ENCODE peak calls at places on chromosomes 3 and 15, in nine cellular contexts. One of them, this sample, is unnamed.

GRCh38 chr3:179811321-179812095 is 158.7 kb downstream of the USP13 start:
- DNase-seq in kidney tubule cell: peak; percentile 85
- DNase-seq in SK-N-MC: peak; percentile 47
- DNase-seq in HT1080: peak; percentile 86
- DNase-seq in stimulated activated CD8-positive, alpha-beta memory T cell treated with anti-CD3 and anti-CD28 coated beads, Interleukin-7, amount 100 ng/mL, for 24 hours: no peak
- DNase-seq in left ventricle myocardium inferior: no peak
- DNase-seq in H9: peak; percentile 57
- DNase-seq in NCI-H2029 treated with DMSO at 0.1 percent for 48 hours: peak; percentile 67
- DNase-seq in mammary epithelial cell: peak; percentile 75
- DNase-seq in this sample: peak; percentile 82

GRCh38 chr15:43493687-43494472 is 924 bp upstream of the TP53BP1 start:
- DNase-seq in kidney tubule cell: no peak
- DNase-seq in SK-N-MC: no peak
- DNase-seq in HT1080: no peak
- DNase-seq in stimulated activated CD8-positive, alpha-beta memory T cell treated with anti-CD3 and anti-CD28 coated beads, Interleukin-7, amount 100 ng/mL, for 24 hours: no peak
- DNase-seq in left ventricle myocardium inferior: no peak
- DNase-seq in H9: no peak
- DNase-seq in NCI-H2029 treated with DMSO at 0.1 percent for 48 hours: no peak
- DNase-seq in mammary epithelial cell: no peak
- DNase-seq in this sample: no peak

GRCh38 chr3:197511130-197511529 is 44.6 kb downstream of the BDH1 start:
- DNase-seq in kidney tubule cell: peak; percentile 79
- DNase-seq in SK-N-MC: no peak
- DNase-seq in HT1080: peak; percentile 76
- DNase-seq in stimulated activated CD8-positive, alpha-beta memory T cell treated with anti-CD3 and anti-CD28 coated beads, Interleukin-7, amount 100 ng/mL, for 24 hours: no peak
- DNase-seq in left ventricle myocardium inferior: no peak
- DNase-seq in H9: no peak
- DNase-seq in NCI-H2029 treated with DMSO at 0.1 percent for 48 hours: no peak
- DNase-seq in mammary epithelial cell: peak; percentile 59
- DNase-seq in this sample: peak; percentile 52

GRCh38 chr3:143119009-143119914 is at the start of gene CHST2:
- DNase-seq in kidney tubule cell: peak; percentile 77
- DNase-seq in SK-N-MC: no peak
- DNase-seq in HT1080: peak; percentile 80
- DNase-seq in stimulated activated CD8-positive, alpha-beta memory T cell treated with anti-CD3 and anti-CD28 coated beads, Interleukin-7, amount 100 ng/mL, for 24 hours: peak; percentile 45
- DNase-seq in left ventricle myocardium inferior: peak; percentile 72
- DNase-seq in H9: peak; percentile 83
- DNase-seq in NCI-H2029 treated with DMSO at 0.1 percent for 48 hours: peak; percentile 8
- DNase-seq in mammary epithelial cell: peak; percentile 81
- DNase-seq in this sample: peak; percentile 82

GRCh38 chr3:122874116-122874515 is 79.2 kb downstream of the SLC49A4 start:
- DNase-seq in kidney tubule cell: no peak
- DNase-seq in SK-N-MC: no peak
- DNase-seq in HT1080: no peak
- DNase-seq in stimulated activated CD8-positive, alpha-beta memory T cell treated with anti-CD3 and anti-CD28 coated beads, Interleukin-7, amount 100 ng/mL, for 24 hours: no peak
- DNase-seq in left ventricle myocardium inferior: no peak
- DNase-seq in H9: no peak
- DNase-seq in NCI-H2029 treated with DMSO at 0.1 percent for 48 hours: no peak
- DNase-seq in mammary epithelial cell: no peak
- DNase-seq in this sample: no peak

GRCh38 chr3:45793482-45794176 is 2.7 kb downstream of the SLC6A20 start:
- DNase-seq in kidney tubule cell: peak; percentile 29
- DNase-seq in SK-N-MC: no peak
- DNase-seq in HT1080: peak; percentile 15
- DNase-seq in stimulated activated CD8-positive, alpha-beta memory T cell treated with anti-CD3 and anti-CD28 coated beads, Interleukin-7, amount 100 ng/mL, for 24 hours: no peak
- DNase-seq in left ventricle myocardium inferior: no peak
- DNase-seq in H9: no peak
- DNase-seq in NCI-H2029 treated with DMSO at 0.1 percent for 48 hours: no peak
- DNase-seq in mammary epithelial cell: peak; percentile 68
- DNase-seq in this sample: peak; percentile 18

GRCh38 chr15:68056097-68056865 is 2.2 kb downstream of the PIAS1 start:
- DNase-seq in kidney tubule cell: no peak
- DNase-seq in SK-N-MC: no peak
- DNase-seq in HT1080: no peak
- DNase-seq in stimulated activated CD8-positive, alpha-beta memory T cell treated with anti-CD3 and anti-CD28 coated beads, Interleukin-7, amount 100 ng/mL, for 24 hours: no peak
- DNase-seq in left ventricle myocardium inferior: no peak
- DNase-seq in H9: no peak
- DNase-seq in NCI-H2029 treated with DMSO at 0.1 percent for 48 hours: no peak
- DNase-seq in mammary epithelial cell: no peak
- DNase-seq in this sample: no peak

GRCh38 chr3:183254816-183255730 is 2.0 kb downstream of the B3GNT5 start:
- DNase-seq in kidney tubule cell: peak; percentile 82
- DNase-seq in SK-N-MC: no peak
- DNase-seq in HT1080: peak; percentile 82
- DNase-seq in stimulated activated CD8-positive, alpha-beta memory T cell treated with anti-CD3 and anti-CD28 coated beads, Interleukin-7, amount 100 ng/mL, for 24 hours: no peak
- DNase-seq in left ventricle myocardium inferior: no peak
- DNase-seq in H9: no peak
- DNase-seq in NCI-H2029 treated with DMSO at 0.1 percent for 48 hours: no peak
- DNase-seq in mammary epithelial cell: peak; percentile 76
- DNase-seq in this sample: peak; percentile 73

GRCh38 chr15:99566157-99566900 is 545 bp downstream of the MEF2A start:
- DNase-seq in kidney tubule cell: peak; percentile 12
- DNase-seq in SK-N-MC: no peak
- DNase-seq in HT1080: peak; percentile 6
- DNase-seq in stimulated activated CD8-positive, alpha-beta memory T cell treated with anti-CD3 and anti-CD28 coated beads, Interleukin-7, amount 100 ng/mL, for 24 hours: no peak
- DNase-seq in left ventricle myocardium inferior: peak; percentile 50
- DNase-seq in H9: peak; percentile 40
- DNase-seq in NCI-H2029 treated with DMSO at 0.1 percent for 48 hours: no peak
- DNase-seq in mammary epithelial cell: peak; percentile 27
- DNase-seq in this sample: peak; percentile 21

GRCh38 chr3:32009101-32009500 is 27.6 kb downstream of the ZNF860 start:
- DNase-seq in kidney tubule cell: peak; percentile 73
- DNase-seq in SK-N-MC: no peak
- DNase-seq in HT1080: peak; percentile 74
- DNase-seq in stimulated activated CD8-positive, alpha-beta memory T cell treated with anti-CD3 and anti-CD28 coated beads, Interleukin-7, amount 100 ng/mL, for 24 hours: no peak
- DNase-seq in left ventricle myocardium inferior: no peak
- DNase-seq in H9: no peak
- DNase-seq in NCI-H2029 treated with DMSO at 0.1 percent for 48 hours: no peak
- DNase-seq in mammary epithelial cell: peak; percentile 66
- DNase-seq in this sample: peak; percentile 95

GRCh38 chr3:150449169-150449721 is 41.1 kb downstream of the TSC22D2 start:
- DNase-seq in kidney tubule cell: peak; percentile 63
- DNase-seq in SK-N-MC: no peak
- DNase-seq in HT1080: peak; percentile 80
- DNase-seq in stimulated activated CD8-positive, alpha-beta memory T cell treated with anti-CD3 and anti-CD28 coated beads, Interleukin-7, amount 100 ng/mL, for 24 hours: no peak
- DNase-seq in left ventricle myocardium inferior: no peak
- DNase-seq in H9: no peak
- DNase-seq in NCI-H2029 treated with DMSO at 0.1 percent for 48 hours: no peak
- DNase-seq in mammary epithelial cell: peak; percentile 70
- DNase-seq in this sample: peak; percentile 63

GRCh38 chr15:32659340-32659831 is 17.9 kb downstream of the SCG5 start:
- DNase-seq in kidney tubule cell: peak; percentile 94
- DNase-seq in SK-N-MC: no peak
- DNase-seq in HT1080: peak; percentile 67
- DNase-seq in stimulated activated CD8-positive, alpha-beta memory T cell treated with anti-CD3 and anti-CD28 coated beads, Interleukin-7, amount 100 ng/mL, for 24 hours: no peak
- DNase-seq in left ventricle myocardium inferior: no peak
- DNase-seq in H9: no peak
- DNase-seq in NCI-H2029 treated with DMSO at 0.1 percent for 48 hours: no peak
- DNase-seq in mammary epithelial cell: peak; percentile 88
- DNase-seq in this sample: peak; percentile 97

GRCh38 chr3:136730595-136731273 is 21.4 kb downstream of the STAG1 start:
- DNase-seq in kidney tubule cell: no peak
- DNase-seq in SK-N-MC: no peak
- DNase-seq in HT1080: no peak
- DNase-seq in stimulated activated CD8-positive, alpha-beta memory T cell treated with anti-CD3 and anti-CD28 coated beads, Interleukin-7, amount 100 ng/mL, for 24 hours: no peak
- DNase-seq in left ventricle myocardium inferior: no peak
- DNase-seq in H9: no peak
- DNase-seq in NCI-H2029 treated with DMSO at 0.1 percent for 48 hours: no peak
- DNase-seq in mammary epithelial cell: no peak
- DNase-seq in this sample: peak; percentile 24

GRCh38 chr3:94420941-94421340 is 358.1 kb downstream of the NSUN3 start:
- DNase-seq in kidney tubule cell: no peak
- DNase-seq in SK-N-MC: no peak
- DNase-seq in HT1080: peak; percentile 15
- DNase-seq in stimulated activated CD8-positive, alpha-beta memory T cell treated with anti-CD3 and anti-CD28 coated beads, Interleukin-7, amount 100 ng/mL, for 24 hours: no peak
- DNase-seq in left ventricle myocardium inferior: no peak
- DNase-seq in H9: no peak
- DNase-seq in NCI-H2029 treated with DMSO at 0.1 percent for 48 hours: no peak
- DNase-seq in mammary epithelial cell: no peak
- DNase-seq in this sample: no peak

GRCh38 chr3:136685882-136686281 is 66.3 kb downstream of the STAG1 start:
- DNase-seq in kidney tubule cell: no peak
- DNase-seq in SK-N-MC: no peak
- DNase-seq in HT1080: no peak
- DNase-seq in stimulated activated CD8-positive, alpha-beta memory T cell treated with anti-CD3 and anti-CD28 coated beads, Interleukin-7, amount 100 ng/mL, for 24 hours: no peak
- DNase-seq in left ventricle myocardium inferior: no peak
- DNase-seq in H9: no peak
- DNase-seq in NCI-H2029 treated with DMSO at 0.1 percent for 48 hours: no peak
- DNase-seq in mammary epithelial cell: no peak
- DNase-seq in this sample: no peak

GRCh38 chr3:57298041-57298440 is 5.6 kb upstream of the ASB14 start:
- DNase-seq in kidney tubule cell: peak; percentile 90
- DNase-seq in SK-N-MC: no peak
- DNase-seq in HT1080: peak; percentile 83
- DNase-seq in stimulated activated CD8-positive, alpha-beta memory T cell treated with anti-CD3 and anti-CD28 coated beads, Interleukin-7, amount 100 ng/mL, for 24 hours: no peak
- DNase-seq in left ventricle myocardium inferior: no peak
- DNase-seq in H9: no peak
- DNase-seq in NCI-H2029 treated with DMSO at 0.1 percent for 48 hours: no peak
- DNase-seq in mammary epithelial cell: peak; percentile 93
- DNase-seq in this sample: peak; percentile 90

GRCh38 chr3:27615555-27615954 is 106.6 kb downstream of the EOMES start:
- DNase-seq in kidney tubule cell: no peak
- DNase-seq in SK-N-MC: no peak
- DNase-seq in HT1080: no peak
- DNase-seq in stimulated activated CD8-positive, alpha-beta memory T cell treated with anti-CD3 and anti-CD28 coated beads, Interleukin-7, amount 100 ng/mL, for 24 hours: no peak
- DNase-seq in left ventricle myocardium inferior: no peak
- DNase-seq in H9: no peak
- DNase-seq in NCI-H2029 treated with DMSO at 0.1 percent for 48 hours: no peak
- DNase-seq in mammary epithelial cell: no peak
- DNase-seq in this sample: no peak

GRCh38 chr3:42961633-42962032 is 17.5 kb upstream of the GASK1A start:
- DNase-seq in kidney tubule cell: peak; percentile 60
- DNase-seq in SK-N-MC: no peak
- DNase-seq in HT1080: peak; percentile 56
- DNase-seq in stimulated activated CD8-positive, alpha-beta memory T cell treated with anti-CD3 and anti-CD28 coated beads, Interleukin-7, amount 100 ng/mL, for 24 hours: no peak
- DNase-seq in left ventricle myocardium inferior: no peak
- DNase-seq in H9: no peak
- DNase-seq in NCI-H2029 treated with DMSO at 0.1 percent for 48 hours: peak; percentile 52
- DNase-seq in mammary epithelial cell: peak; percentile 37
- DNase-seq in this sample: peak; percentile 62

GRCh38 chr3:143352031-143352623 is 232.6 kb downstream of the CHST2 start:
- DNase-seq in kidney tubule cell: no peak
- DNase-seq in SK-N-MC: no peak
- DNase-seq in HT1080: no peak
- DNase-seq in stimulated activated CD8-positive, alpha-beta memory T cell treated with anti-CD3 and anti-CD28 coated beads, Interleukin-7, amount 100 ng/mL, for 24 hours: no peak
- DNase-seq in left ventricle myocardium inferior: no peak
- DNase-seq in H9: no peak
- DNase-seq in NCI-H2029 treated with DMSO at 0.1 percent for 48 hours: no peak
- DNase-seq in mammary epithelial cell: no peak
- DNase-seq in this sample: no peak

GRCh38 chr15:51853987-51854386 is 24.5 kb downstream of the TMOD3 start:
- DNase-seq in kidney tubule cell: no peak
- DNase-seq in SK-N-MC: no peak
- DNase-seq in HT1080: no peak
- DNase-seq in stimulated activated CD8-positive, alpha-beta memory T cell treated with anti-CD3 and anti-CD28 coated beads, Interleukin-7, amount 100 ng/mL, for 24 hours: no peak
- DNase-seq in left ventricle myocardium inferior: no peak
- DNase-seq in H9: no peak
- DNase-seq in NCI-H2029 treated with DMSO at 0.1 percent for 48 hours: no peak
- DNase-seq in mammary epithelial cell: no peak
- DNase-seq in this sample: no peak

GRCh38 chr3:127698264-127699097 is 25.7 kb downstream of the ABTB1 start:
- DNase-seq in kidney tubule cell: no peak
- DNase-seq in SK-N-MC: no peak
- DNase-seq in HT1080: no peak
- DNase-seq in stimulated activated CD8-positive, alpha-beta memory T cell treated with anti-CD3 and anti-CD28 coated beads, Interleukin-7, amount 100 ng/mL, for 24 hours: no peak
- DNase-seq in left ventricle myocardium inferior: peak; percentile 22
- DNase-seq in H9: no peak
- DNase-seq in NCI-H2029 treated with DMSO at 0.1 percent for 48 hours: no peak
- DNase-seq in mammary epithelial cell: no peak
- DNase-seq in this sample: no peak

GRCh38 chr3:24067483-24067882 is 122.4 kb downstream of the NR1D2 start:
- DNase-seq in kidney tubule cell: no peak
- DNase-seq in SK-N-MC: no peak
- DNase-seq in HT1080: peak; percentile 40
- DNase-seq in stimulated activated CD8-positive, alpha-beta memory T cell treated with anti-CD3 and anti-CD28 coated beads, Interleukin-7, amount 100 ng/mL, for 24 hours: no peak
- DNase-seq in left ventricle myocardium inferior: no peak
- DNase-seq in H9: no peak
- DNase-seq in NCI-H2029 treated with DMSO at 0.1 percent for 48 hours: no peak
- DNase-seq in mammary epithelial cell: peak; percentile 64
- DNase-seq in this sample: peak; percentile 83

GRCh38 chr3:127738192-127738840 is 65.6 kb downstream of the ABTB1 start:
- DNase-seq in kidney tubule cell: peak; percentile 88
- DNase-seq in SK-N-MC: no peak
- DNase-seq in HT1080: peak; percentile 80
- DNase-seq in stimulated activated CD8-positive, alpha-beta memory T cell treated with anti-CD3 and anti-CD28 coated beads, Interleukin-7, amount 100 ng/mL, for 24 hours: no peak
- DNase-seq in left ventricle myocardium inferior: no peak
- DNase-seq in H9: no peak
- DNase-seq in NCI-H2029 treated with DMSO at 0.1 percent for 48 hours: no peak
- DNase-seq in mammary epithelial cell: peak; percentile 26
- DNase-seq in this sample: peak; percentile 36

GRCh38 chr3:48588230-48588629 is 6.9 kb downstream of the COL7A1 start:
- DNase-seq in kidney tubule cell: no peak
- DNase-seq in SK-N-MC: no peak
- DNase-seq in HT1080: no peak
- DNase-seq in stimulated activated CD8-positive, alpha-beta memory T cell treated with anti-CD3 and anti-CD28 coated beads, Interleukin-7, amount 100 ng/mL, for 24 hours: no peak
- DNase-seq in left ventricle myocardium inferior: no peak
- DNase-seq in H9: peak; percentile 43
- DNase-seq in NCI-H2029 treated with DMSO at 0.1 percent for 48 hours: no peak
- DNase-seq in mammary epithelial cell: no peak
- DNase-seq in this sample: no peak

GRCh38 chr3:170536712-170537111 is 49.2 kb downstream of the SLC7A14 start:
- DNase-seq in kidney tubule cell: no peak
- DNase-seq in SK-N-MC: no peak
- DNase-seq in HT1080: no peak
- DNase-seq in stimulated activated CD8-positive, alpha-beta memory T cell treated with anti-CD3 and anti-CD28 coated beads, Interleukin-7, amount 100 ng/mL, for 24 hours: no peak
- DNase-seq in left ventricle myocardium inferior: no peak
- DNase-seq in H9: no peak
- DNase-seq in NCI-H2029 treated with DMSO at 0.1 percent for 48 hours: no peak
- DNase-seq in mammary epithelial cell: no peak
- DNase-seq in this sample: no peak

GRCh38 chr3:10334461-10334860 is 13.5 kb upstream of the SEC13 start:
- DNase-seq in kidney tubule cell: no peak
- DNase-seq in SK-N-MC: no peak
- DNase-seq in HT1080: peak; percentile 56
- DNase-seq in stimulated activated CD8-positive, alpha-beta memory T cell treated with anti-CD3 and anti-CD28 coated beads, Interleukin-7, amount 100 ng/mL, for 24 hours: no peak
- DNase-seq in left ventricle myocardium inferior: no peak
- DNase-seq in H9: peak; percentile 70
- DNase-seq in NCI-H2029 treated with DMSO at 0.1 percent for 48 hours: no peak
- DNase-seq in mammary epithelial cell: no peak
- DNase-seq in this sample: peak; percentile 20

GRCh38 chr15:58357529-58358476 is 74.0 kb upstream of the LIPC start:
- DNase-seq in kidney tubule cell: peak; percentile 26
- DNase-seq in SK-N-MC: no peak
- DNase-seq in HT1080: peak; percentile 18
- DNase-seq in stimulated activated CD8-positive, alpha-beta memory T cell treated with anti-CD3 and anti-CD28 coated beads, Interleukin-7, amount 100 ng/mL, for 24 hours: no peak
- DNase-seq in left ventricle myocardium inferior: no peak
- DNase-seq in H9: peak; percentile 37
- DNase-seq in NCI-H2029 treated with DMSO at 0.1 percent for 48 hours: no peak
- DNase-seq in mammary epithelial cell: no peak
- DNase-seq in this sample: peak; percentile 22

GRCh38 chr3:197093871-197094270 is 64.3 kb upstream of the MELTF start:
- DNase-seq in kidney tubule cell: no peak
- DNase-seq in SK-N-MC: no peak
- DNase-seq in HT1080: no peak
- DNase-seq in stimulated activated CD8-positive, alpha-beta memory T cell treated with anti-CD3 and anti-CD28 coated beads, Interleukin-7, amount 100 ng/mL, for 24 hours: no peak
- DNase-seq in left ventricle myocardium inferior: no peak
- DNase-seq in H9: no peak
- DNase-seq in NCI-H2029 treated with DMSO at 0.1 percent for 48 hours: no peak
- DNase-seq in mammary epithelial cell: no peak
- DNase-seq in this sample: no peak

GRCh38 chr15:84938726-84939125 is 42.9 kb upstream of the PDE8A start:
- DNase-seq in kidney tubule cell: no peak
- DNase-seq in SK-N-MC: no peak
- DNase-seq in HT1080: no peak
- DNase-seq in stimulated activated CD8-positive, alpha-beta memory T cell treated with anti-CD3 and anti-CD28 coated beads, Interleukin-7, amount 100 ng/mL, for 24 hours: no peak
- DNase-seq in left ventricle myocardium inferior: no peak
- DNase-seq in H9: no peak
- DNase-seq in NCI-H2029 treated with DMSO at 0.1 percent for 48 hours: no peak
- DNase-seq in mammary epithelial cell: no peak
- DNase-seq in this sample: no peak

GRCh38 chr3:186367631-186368030 is 5.6 kb upstream of the DGKG start:
- DNase-seq in kidney tubule cell: no peak
- DNase-seq in SK-N-MC: no peak
- DNase-seq in HT1080: no peak
- DNase-seq in stimulated activated CD8-positive, alpha-beta memory T cell treated with anti-CD3 and anti-CD28 coated beads, Interleukin-7, amount 100 ng/mL, for 24 hours: no peak
- DNase-seq in left ventricle myocardium inferior: no peak
- DNase-seq in H9: no peak
- DNase-seq in NCI-H2029 treated with DMSO at 0.1 percent for 48 hours: no peak
- DNase-seq in mammary epithelial cell: no peak
- DNase-seq in this sample: no peak

GRCh38 chr3:114690896-114691295 is 397.1 kb downstream of the TIGIT start:
- DNase-seq in kidney tubule cell: no peak
- DNase-seq in SK-N-MC: no peak
- DNase-seq in HT1080: no peak
- DNase-seq in stimulated activated CD8-positive, alpha-beta memory T cell treated with anti-CD3 and anti-CD28 coated beads, Interleukin-7, amount 100 ng/mL, for 24 hours: no peak
- DNase-seq in left ventricle myocardium inferior: no peak
- DNase-seq in H9: no peak
- DNase-seq in NCI-H2029 treated with DMSO at 0.1 percent for 48 hours: no peak
- DNase-seq in mammary epithelial cell: no peak
- DNase-seq in this sample: no peak